ENCODE peak calls at places on chromosomes 5 and 9, in eight cellular contexts. B is cardiac fibroblast; K is HFFc6; M is pons; R is activated CD8-positive, alpha-beta memory T cell treated with anti-CD3 and anti-CD28 coated beads, Interleukin-2, amount 50 U/mL, for 48 hours; I is neuronal stem cell; A is HEK293T; S is activated CD4-positive, alpha-beta T cell treated with anti-CD3 and anti-CD28 coated beads, Interleukin-2, amount 50 U/mL, for 4 hours. Q is an unnamed sample.

GRCh38 chr9:100112677-100113336 is 13.8 kb downstream of the INVS start:
- DNase-seq in A (no peak), S (no peak), K (no peak), B (no peak), I (no peak), R (no peak), M (no peak), Q (no peak)

GRCh38 chr9:131733601-131734061 is 6.2 kb downstream of the RAPGEF1 start:
- DNase-seq in I (no peak), S (peak), B (peak), M (no peak), R (peak), A (no peak), K (peak), Q (no peak)

GRCh38 chr5:81181576-81182316 is 51.4 kb upstream of the CKMT2 start:
- DNase-seq in A (no peak), I (no peak), B (no peak), S (no peak), R (no peak), M (no peak), K (no peak), Q (no peak)

GRCh38 chr9:70054546-70054945 is 10.9 kb downstream of the MAMDC2 start:
- DNase-seq in B (no peak), R (no peak), K (no peak), I (no peak), M (no peak), A (no peak), S (no peak), Q (no peak)

GRCh38 chr9:14935099-14935710 is 25.0 kb upstream of the FREM1 start:
- DNase-seq in S (no peak), A (no peak), B (no peak), I (peak), R (no peak), M (no peak), K (no peak), Q (no peak)

GRCh38 chr5:128684951-128685350 is 146.9 kb upstream of the FBN2 start:
- DNase-seq in K (no peak), M (no peak), R (no peak), S (no peak), I (no peak), B (peak), A (no peak), Q (no peak)

GRCh38 chr5:101036778-101037177 is 133.7 kb upstream of the ST8SIA4 start:
- DNase-seq in K (no peak), A (no peak), B (no peak), I (no peak), R (no peak), M (no peak), S (no peak), Q (no peak)

GRCh38 chr9:86649913-86650312 is 295.7 kb upstream of the TUT7 start:
- DNase-seq in I (no peak), R (no peak), B (no peak), S (no peak), M (no peak), A (no peak), K (no peak), Q (no peak)

GRCh38 chr5:26003966-26004365 is 1034.4 kb downstream of the CDH9 start:
- DNase-seq in I (no peak), A (no peak), K (no peak), S (no peak), B (no peak), M (no peak), R (no peak), Q (no peak)

GRCh38 chr5:26205146-26205545 is 833.2 kb downstream of the CDH9 start:
- DNase-seq in I (no peak), B (no peak), S (no peak), R (no peak), K (no peak), M (peak), A (no peak), Q (no peak)

GRCh38 chr9:123058834-123059233 is 25.4 kb downstream of the GPR21 start:
- DNase-seq in M (no peak), S (no peak), I (no peak), K (peak), R (no peak), B (peak), A (no peak), Q (no peak)

GRCh38 chr5:151319334-151319733 is 15.8 kb upstream of the SLC36A3 start:
- DNase-seq in K (peak), B (peak), S (no peak), A (peak), R (no peak), I (no peak), M (peak), Q (no peak)

GRCh38 chr9:37309136-37309535 is 113.4 kb upstream of the GRHPR start:
- DNase-seq in A (peak), S (peak), R (no peak), M (no peak), I (no peak), B (no peak), K (peak), Q (no peak)

GRCh38 chr9:95901506-95901905 is 26.0 kb downstream of the ERCC6L2 start:
- DNase-seq in R (no peak), B (no peak), A (no peak), S (no peak), M (no peak), I (no peak), K (no peak), Q (no peak)

GRCh38 chr5:56064984-56065383 is 70.2 kb upstream of the IL6ST start:
- DNase-seq in M (no peak), K (no peak), A (no peak), B (peak), S (no peak), R (peak), I (no peak), Q (no peak)

GRCh38 chr9:98453589-98454311 is 198.3 kb upstream of the TBC1D2 start:
- DNase-seq in R (no peak), B (no peak), I (no peak), S (no peak), K (no peak), M (no peak), A (no peak), Q (no peak)

GRCh38 chr9:112570731-112571167 is 84.1 kb downstream of the KIAA1958 start:
- DNase-seq in S (no peak), B (no peak), I (no peak), A (no peak), R (no peak), M (peak), K (no peak), Q (no peak)

Q was measured in NCI-H2081.